ENCODE peak calls at places on chromosomes 13 and 19, in six cellular contexts. E is CD8-positive, alpha-beta memory T cell; N is kidney epithelial cell; D is pancreas; Z is thoracic aorta; O is fibroblast of lung. W is an unnamed sample.

GRCh38 chr13:94556646-94557045 is 39.3 kb downstream of the TGDS start:
- DNase-seq in E (no peak), N (no peak), D (no peak), Z (no peak), O (no peak), W (no peak)

GRCh38 chr19:10230155-10230903 is 802 bp downstream of the S1PR2 start:
- DNase-seq in E (peak; percentile 34), N (no peak), D (peak; percentile 68), Z (no peak), O (peak; percentile 54), W (peak; percentile 72)

GRCh38 chr13:83151308-83151660 is 731.0 kb downstream of the SLITRK1 start:
- DNase-seq in E (no peak), N (no peak), D (no peak), Z (no peak), O (peak; percentile 5), W (no peak)

GRCh38 chr13:50410921-50411712 is 395.9 kb downstream of the KCNRG start:
- DNase-seq in E (no peak), N (peak; percentile 56), D (no peak), Z (peak; percentile 13), O (peak; percentile 93), W (no peak)

GRCh38 chr13:24212674-24213073 is 52.2 kb downstream of the SPATA13 start:
- DNase-seq in E (no peak), N (no peak), D (no peak), Z (no peak), O (no peak), W (no peak)

GRCh38 chr13:26946675-26947342 is 186.2 kb upstream of the GPR12 start:
- DNase-seq in E (no peak), N (no peak), D (no peak), Z (no peak), O (peak; percentile 48), W (no peak)

GRCh38 chr19:31943778-31944177 is 401.6 kb upstream of the ZNF507 start:
- DNase-seq in E (no peak), N (no peak), D (no peak), Z (no peak), O (no peak), W (no peak)

GRCh38 chr19:35468637-35469036 is 20.6 kb downstream of the FFAR2 start:
- DNase-seq in E (peak; percentile 55), N (no peak), D (peak; percentile 71), Z (no peak), O (no peak), W (peak; percentile 53)

GRCh38 chr19:19750842-19751790 is 18.2 kb upstream of the ZNF14 start:
- DNase-seq in E (no peak), N (no peak), D (no peak), Z (no peak), O (no peak), W (no peak)

GRCh38 chr13:29464105-29464679 is 131.3 kb downstream of the SLC7A1 start:
- DNase-seq in E (no peak), N (no peak), D (no peak), Z (no peak), O (no peak), W (no peak)

GRCh38 chr13:102376314-102376713 is 25.5 kb downstream of the FGF14 start:
- DNase-seq in E (no peak), N (no peak), D (no peak), Z (no peak), O (no peak), W (no peak)

DNA sequence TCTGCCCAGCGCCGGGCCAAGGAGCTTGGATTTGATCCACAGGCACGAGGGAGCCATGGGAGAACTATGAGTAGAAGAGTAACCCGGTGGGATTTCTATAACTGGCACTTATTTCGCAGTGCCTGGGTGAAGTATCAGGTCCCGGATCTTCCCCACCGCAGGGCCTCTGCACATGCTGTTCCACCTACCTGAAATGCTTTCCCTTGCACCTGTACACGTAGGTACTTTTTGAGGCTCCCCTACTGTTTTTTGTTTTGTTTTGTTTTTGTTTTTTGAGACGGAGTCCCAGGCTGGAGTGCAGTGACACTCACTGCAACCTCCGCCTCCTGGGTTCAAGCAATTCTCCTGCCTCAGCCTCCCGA is 402 bp upstream of the KANK3 start:
- DNase-seq in E (no peak), N (no peak), D (no peak), Z (no peak), O (no peak), W (no peak)
- H3K4me3 ChIP-seq in E (peak overlapping the region; percentile 56), N (no peak overlapping the region), D (no peak overlapping the region), Z (peak overlapping the region; percentile 69), O (no peak overlapping the region), W (peak overlapping the region; percentile 72)

GRCh38 chr19:58261968-58262921 is 16.5 kb upstream of the ZNF8 start:
- DNase-seq in E (no peak), N (no peak), D (no peak), Z (no peak), O (peak; percentile 10), W (no peak)
- H3K36me3 ChIP-seq in E (peaks cover 60% of the 10 kb centered on the region), N (no peaks in the 10 kb centered on the region), D (no peaks in the 10 kb centered on the region), Z (peaks cover 91% of the 10 kb centered on the region), O (peaks cover 5% of the 10 kb centered on the region), W (peaks cover 64% of the 10 kb centered on the region)

GRCh38 chr19:4473708-4474503 is 1.8 kb downstream of the HDGFL2 start:
- DNase-seq in E (no peak), N (no peak), D (no peak), Z (no peak), O (peak; percentile 10), W (no peak)
- H3K4me3 ChIP-seq in E (no peak overlapping the region), N (peak overlapping the region; percentile 71), D (no peak overlapping the region), Z (peak overlapping the region; percentile 51), O (peak overlapping the region; percentile 80), W (no peak overlapping the region)

GRCh38 chr19:50797429-50798115 is 7.4 kb downstream of the ACP4 start:
- DNase-seq in E (no peak), N (no peak), D (no peak), Z (no peak), O (no peak), W (no peak)

GRCh38 chr19:50798116-50798942 is 8.1 kb downstream of the ACP4 start:
- DNase-seq in E (no peak), N (no peak), D (no peak), Z (no peak), O (no peak), W (no peak)

GRCh38 chr19:50801107-50801506 is 10.9 kb downstream of the ACP4 start:
- DNase-seq in E (no peak), N (no peak), D (no peak), Z (no peak), O (no peak), W (no peak)

GRCh38 chr19:50796634-50797428 is 6.6 kb downstream of the ACP4 start:
- DNase-seq in E (no peak), N (no peak), D (no peak), Z (no peak), O (no peak), W (no peak)

DNA sequence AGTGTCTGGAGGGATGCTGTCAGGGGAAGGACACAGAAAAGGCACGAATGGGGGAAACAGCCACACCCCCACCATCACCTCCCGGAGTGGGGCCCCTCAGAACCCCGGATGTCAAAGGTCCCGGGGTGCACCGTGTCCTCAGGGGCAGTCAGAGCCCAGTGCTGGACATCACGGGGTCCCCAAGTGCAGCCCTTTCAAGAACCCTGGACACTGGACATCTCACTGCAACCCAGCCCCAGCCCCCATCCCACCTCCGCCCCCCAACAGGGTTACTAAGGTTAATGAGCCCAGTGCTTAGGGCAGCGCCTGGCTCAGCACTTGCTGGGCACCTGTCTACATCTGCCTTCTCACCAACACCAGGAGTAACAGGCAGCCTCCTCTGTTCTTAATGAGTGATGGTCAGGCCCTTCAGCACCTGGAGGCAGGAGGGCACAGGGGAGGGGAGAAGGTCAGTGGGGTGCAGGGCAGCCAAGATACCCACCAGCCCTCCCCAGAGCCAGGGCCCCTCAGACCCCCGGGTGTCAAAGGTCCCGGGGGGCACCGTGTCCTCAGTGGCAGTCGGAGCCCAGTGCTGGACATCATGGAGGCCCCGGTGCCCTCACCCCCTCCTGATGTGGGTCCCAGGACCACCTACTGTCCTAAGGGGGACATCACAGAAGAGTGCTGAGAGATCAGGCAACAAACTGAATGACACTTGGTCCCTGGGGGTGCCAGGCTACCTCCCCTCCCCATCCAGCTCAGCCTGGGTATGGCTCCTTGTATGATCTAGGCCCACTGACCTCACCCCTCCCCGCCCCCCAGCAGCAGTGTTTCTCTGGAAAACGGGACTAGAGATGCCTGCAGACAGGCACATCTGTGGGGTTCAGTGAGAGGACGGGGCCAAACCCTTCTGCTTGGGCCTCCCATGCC is 9.0 kb downstream of the ACP4 start:
- DNase-seq in E (no peak), N (no peak), D (no peak), Z (no peak), O (no peak), W (no peak)
- H3K36me3 ChIP-seq in E (no peaks in the 10 kb centered on the region), N (peaks cover 5% of the 10 kb centered on the region), D (peaks cover 21% of the 10 kb centered on the region), Z (peaks cover 14% of the 10 kb centered on the region), O (peaks cover 19% of the 10 kb centered on the region), W (peaks cover 25% of the 10 kb centered on the region)